ENCODE peak calls at places on chromosomes 2 and 18, in six cellular contexts. U is cardiac fibroblast, H is GM10248, K is fibroblast of lung, E is cardiac muscle cell, V is iPS-NIHi11. B is an unnamed sample.

GRCh38 chr2:215870088-215870490 is 143.3 kb downstream of the MREG start:
- DNase-seq in E (no peak), V (no peak), H (no peak), U (peak), K (peak), B (no peak)

GRCh38 chr2:23436346-23437099 is 51.5 kb downstream of the KLHL29 start:
- DNase-seq in E (no peak), U (peak), V (no peak), H (no peak), K (peak), B (peak)

GRCh38 chr2:125516496-125517109 is 1139.4 kb upstream of the GYPC start:
- DNase-seq in U (peak), V (peak), H (peak), K (no peak), E (peak), B (peak)

GRCh38 chr2:9002637-9003365 is 683 bp downstream of the MBOAT2 start:
- DNase-seq in E (peak), V (peak), H (no peak), K (peak), U (peak), B (peak)

GRCh38 chr2:176123483-176123843 is 944 bp downstream of the HOXD9 start:
- DNase-seq in V (no peak), H (no peak), E (no peak), K (no peak), U (no peak), B (no peak)

GRCh38 chr2:9165625-9166024 is 41.0 kb upstream of the ASAP2 start:
- DNase-seq in U (peak), V (no peak), K (peak), E (no peak), H (no peak), B (no peak)

GRCh38 chr2:166573393-166573792 is 79.3 kb upstream of the SCN7A start:
- DNase-seq in U (peak), E (peak), V (peak), K (peak), H (no peak), B (peak)

GRCh38 chr2:127624321-127625145 is 21.4 kb upstream of the GPR17 start:
- DNase-seq in K (no peak), U (no peak), H (no peak), V (no peak), E (no peak), B (no peak)

GRCh38 chr2:176856645-176857044 is 355.9 kb upstream of the HNRNPA3 start:
- DNase-seq in K (no peak), H (no peak), V (no peak), E (no peak), U (no peak), B (no peak)

GRCh38 chr2:145206882-145207281 is 687.0 kb upstream of the ZEB2 start:
- DNase-seq in V (no peak), H (no peak), K (no peak), U (no peak), E (no peak), B (no peak)

GRCh38 chr2:199424160-199424559 is 33.6 kb downstream of the SATB2 start:
- DNase-seq in H (no peak), K (no peak), U (no peak), V (no peak), E (no peak), B (peak)

GRCh38 chr2:214575030-214575949 is 164.4 kb downstream of the VWC2L start:
- DNase-seq in V (no peak), E (no peak), K (peak), U (no peak), H (no peak), B (no peak)

GRCh38 chr2:191678437-191679110 is 638 bp downstream of the NABP1 start:
- DNase-seq in V (peak), H (peak), E (peak), K (no peak), U (peak), B (peak)

GRCh38 chr2:47264183-47264582 is 109.1 kb upstream of the STPG4 start:
- DNase-seq in E (peak), V (no peak), K (no peak), U (no peak), H (no peak), B (peak)

GRCh38 chr2:230934291-230935131 is 9.5 kb upstream of the GPR55 start:
- DNase-seq in K (no peak), V (no peak), U (no peak), E (no peak), H (no peak), B (peak)

GRCh38 chr2:36966370-36967235 is at the start of gene STRN:
- DNase-seq in H (peak), K (peak), V (peak), U (peak), E (peak), B (peak)

GRCh38 chr2:70467831-70468810 is 85.5 kb downstream of the TGFA start:
- DNase-seq in V (no peak), E (peak), K (no peak), U (no peak), H (no peak), B (no peak)

GRCh38 chr2:51812138-51812866 is 780.4 kb upstream of the NRXN1 start:
- DNase-seq in U (peak), K (peak), H (no peak), V (no peak), E (no peak), B (no peak)

GRCh38 chr2:99072556-99072955 is 69.0 kb upstream of the C2orf15 start:
- DNase-seq in V (no peak), U (no peak), H (no peak), K (no peak), E (peak), B (no peak)

GRCh38 chr2:29638641-29639040 is 282.7 kb downstream of the ALK start:
- DNase-seq in H (no peak), U (no peak), E (no peak), K (no peak), V (no peak), B (no peak)

GRCh38 chr2:102489646-102490045 is 16.6 kb downstream of the SLC9A4 start:
- DNase-seq in V (no peak), E (no peak), H (no peak), U (no peak), K (no peak), B (no peak)

GRCh38 chr2:16047701-16048100 is 107.4 kb downstream of the MYCN start:
- DNase-seq in V (no peak), H (no peak), E (no peak), K (no peak), U (no peak), B (no peak)

GRCh38 chr2:106053116-106053515 is 141.0 kb downstream of the UXS1 start:
- DNase-seq in E (no peak), H (no peak), U (peak), V (no peak), K (peak), B (no peak)

GRCh38 chr2:49914281-49914680 is 760.0 kb upstream of the FSHR start:
- DNase-seq in H (no peak), K (peak), V (no peak), E (no peak), U (peak), B (no peak)

GRCh38 chr2:69482471-69482870 is 45.2 kb upstream of the NFU1 start:
- DNase-seq in U (peak), V (no peak), K (no peak), E (no peak), H (no peak), B (no peak)

GRCh38 chr2:122098301-122098700 is 342.9 kb downstream of the TSN start:
- DNase-seq in K (peak), V (no peak), E (no peak), H (no peak), U (peak), B (no peak)

GRCh38 chr18:24552218-24552617 is 91.8 kb downstream of the HRH4 start:
- DNase-seq in U (no peak), H (no peak), K (no peak), E (no peak), V (no peak), B (no peak)

GRCh38 chr18:6956999-6957398 is 160.6 kb downstream of the LAMA1 start:
- DNase-seq in E (no peak), V (no peak), H (no peak), U (no peak), K (no peak), B (no peak)

GRCh38 chr2:188647671-188648070 is 326.5 kb upstream of the COL3A1 start:
- DNase-seq in E (no peak), K (peak), V (no peak), U (no peak), H (no peak), B (no peak)

GRCh38 chr2:67840460-67841068 is 222.2 kb downstream of the C1D start:
- DNase-seq in V (peak), K (peak), H (peak), U (peak), E (peak), B (peak)

GRCh38 chr2:18369750-18370149 is 190.7 kb downstream of the RDH14 start:
- DNase-seq in E (no peak), U (peak), K (peak), H (no peak), V (no peak), B (no peak)

B was measured in endodermal cell.